ENCODE peak calls at places on chromosomes 11 and 22, in four cellular contexts. F, K, V and I are unnamed samples.

GRCh38 chr11:121930004-121930965 is 185.7 kb downstream of the BLID start:
- DNase-seq in F (no peak), K (peak), V (no peak), I (no peak)

GRCh38 chr11:27089746-27090145 is 49.1 kb downstream of the BBOX1 start:
- DNase-seq in F (no peak), V (no peak), K (no peak), I (no peak)

GRCh38 chr22:47043835-47044721 is 281.6 kb downstream of the TBC1D22A start:
- DNase-seq in K (peak), V (no peak), F (peak), I (no peak)

GRCh38 chr11:44952082-44952481 is 1.4 kb upstream of the TP53I11 start:
- DNase-seq in V (no peak), K (no peak), F (no peak), I (no peak)

GRCh38 chr11:76030286-76030685 is 176.0 kb downstream of the WNT11 start:
- DNase-seq in K (peak), F (no peak), V (no peak), I (no peak)

GRCh38 chr11:19345848-19346681 is 105.3 kb upstream of the E2F8 start:
- DNase-seq in K (peak), F (no peak), V (no peak), I (no peak)

GRCh38 chr11:102914238-102915043 is 39.7 kb upstream of the MMP12 start:
- DNase-seq in K (peak), V (no peak), F (no peak), I (no peak)

GRCh38 chr11:100738701-100739100 is 51.6 kb downstream of the ARHGAP42 start:
- DNase-seq in K (no peak), F (no peak), V (no peak), I (no peak)

GRCh38 chr22:50340157-50340879 is 2.8 kb upstream of the PPP6R2 start:
- DNase-seq in K (no peak), F (no peak), V (no peak), I (no peak)